ENCODE peak calls at places on chromosomes 16 and 17, in four cellular contexts. One of them, this sample, is unnamed.

GRCh38 chr17:79043191-79043930 is 19.4 kb downstream of the C1QTNF1 start:
- DNase-seq in H1: no peak
- DNase-seq in K562: no peak
- DNase-seq in HepG2: no peak
- DNase-seq in this sample: no peak

GRCh38 chr17:65542595-65542994 is 18.9 kb downstream of the AXIN2 start:
- DNase-seq in HepG2: no peak
- DNase-seq in H1: no peak
- DNase-seq in K562: no peak
- DNase-seq in this sample: no peak

GRCh38 chr16:31474173-31474714 is 2.3 kb downstream of the TGFB1I1 start:
- DNase-seq in H1: no peak
- DNase-seq in HepG2: no peak
- DNase-seq in K562: peak; percentile 44
- DNase-seq in this sample: no peak

GRCh38 chr17:74272731-74273201 is 1.3 kb upstream of the DNAI2 start:
- DNase-seq in H1: no peak
- DNase-seq in K562: no peak
- DNase-seq in HepG2: no peak
- DNase-seq in this sample: no peak

GRCh38 chr17:2695961-2696760 is 15.4 kb downstream of the CLUH start:
- DNase-seq in HepG2: no peak
- DNase-seq in H1: no peak
- DNase-seq in K562: no peak
- DNase-seq in this sample: no peak

GRCh38 chr17:17740627-17741237 is 59.5 kb downstream of the RAI1 start:
- DNase-seq in HepG2: no peak
- DNase-seq in K562: no peak
- DNase-seq in H1: no peak
- DNase-seq in this sample: no peak

GRCh38 chr17:61179316-61179715 is 220.3 kb upstream of the TBX2 start:
- DNase-seq in K562: no peak
- DNase-seq in H1: no peak
- DNase-seq in HepG2: peak; percentile 83
- DNase-seq in this sample: no peak

GRCh38 chr17:47692895-47693666 is 880 bp upstream of the TBKBP1 start:
- DNase-seq in HepG2: no peak
- DNase-seq in H1: no peak
- DNase-seq in K562: no peak
- DNase-seq in this sample: no peak

GRCh38 chr17:64081802-64082799 is 47.8 kb downstream of the ERN1 start:
- DNase-seq in HepG2: peak; percentile 93
- DNase-seq in H1: no peak
- DNase-seq in K562: peak; percentile 39
- DNase-seq in this sample: peak; percentile 72

GRCh38 chr17:40458001-40458791 is 14.9 kb downstream of the IGFBP4 start:
- DNase-seq in H1: no peak
- DNase-seq in HepG2: peak; percentile 52
- DNase-seq in K562: no peak
- DNase-seq in this sample: no peak

GRCh38 chr16:27232061-27232841 is 28.9 kb downstream of the KDM8 start:
- DNase-seq in K562: no peak
- DNase-seq in HepG2: no peak
- DNase-seq in H1: no peak
- DNase-seq in this sample: peak; percentile 66

GRCh38 chr17:16106161-16106891 is 106.7 kb downstream of the TTC19 start:
- DNase-seq in H1: no peak
- DNase-seq in HepG2: peak; percentile 12
- DNase-seq in K562: no peak
- DNase-seq in this sample: no peak

GRCh38 chr17:36936455-36936934 is 780 bp upstream of the LHX1 start:
- DNase-seq in HepG2: no peak
- DNase-seq in K562: peak; percentile 32
- DNase-seq in H1: peak; percentile 95
- DNase-seq in this sample: no peak

GRCh38 chr17:61410555-61411089 is 11.0 kb downstream of the TBX2 start:
- DNase-seq in H1: peak; percentile 91
- DNase-seq in HepG2: no peak
- DNase-seq in K562: no peak
- DNase-seq in this sample: no peak

GRCh38 chr16:47977802-47978201 is 178.0 kb downstream of the ABCC12 start:
- DNase-seq in H1: no peak
- DNase-seq in K562: no peak
- DNase-seq in HepG2: peak; percentile 59
- DNase-seq in this sample: no peak

GRCh38 chr17:39705786-39706348 is 6.0 kb downstream of the ERBB2 start:
- DNase-seq in H1: no peak
- DNase-seq in K562: no peak
- DNase-seq in HepG2: no peak
- DNase-seq in this sample: no peak

GRCh38 chr17:29622337-29623282 is at the start of gene CORO6:
- DNase-seq in K562: peak; percentile 93
- DNase-seq in HepG2: no peak
- DNase-seq in H1: peak; percentile 94
- DNase-seq in this sample: no peak

GRCh38 chr16:54538241-54538640 is 251.7 kb upstream of the IRX3 start:
- DNase-seq in H1: no peak
- DNase-seq in HepG2: no peak
- DNase-seq in K562: no peak
- DNase-seq in this sample: no peak

GRCh38 chr17:41308251-41308917 is 725 bp downstream of the KRTAP16-1 start:
- DNase-seq in K562: no peak
- DNase-seq in H1: no peak
- DNase-seq in HepG2: no peak
- DNase-seq in this sample: peak; percentile 40

GRCh38 chr16:8798174-8798527 is 512 bp downstream of the PMM2 start:
- DNase-seq in HepG2: peak; percentile 43
- DNase-seq in H1: no peak
- DNase-seq in K562: peak; percentile 78
- DNase-seq in this sample: no peak
- TF ChIP-seq SP1 in HepG2: no peak
- TF ChIP-seq SP1 in H1: no peak
- TF ChIP-seq SP1 in K562: no peak
- TF ChIP-seq SP1 in this sample: no peak

DNA sequence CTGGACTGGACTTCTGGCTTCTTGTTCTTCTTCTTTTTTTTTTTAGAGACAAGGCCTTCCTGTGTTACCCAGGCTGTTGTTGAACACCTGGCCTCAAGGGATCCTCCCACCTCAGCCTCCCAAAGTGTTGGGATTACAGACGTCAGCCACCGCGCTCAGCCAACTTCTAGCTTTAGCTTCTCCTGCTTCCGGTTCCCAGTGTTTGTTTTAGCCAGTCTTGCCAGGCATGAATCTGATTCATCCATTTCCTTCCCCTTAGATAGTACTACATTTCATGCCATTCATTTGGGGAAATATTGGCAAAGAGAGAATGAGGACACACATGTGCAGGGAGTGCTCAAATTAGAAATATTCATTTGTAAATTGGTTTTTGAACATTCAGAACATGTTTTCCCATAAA is 12.1 kb upstream of the NDUFAB1 start:
- DNase-seq in HepG2: no peak
- DNase-seq in K562: no peak
- DNase-seq in H1: no peak
- DNase-seq in this sample: no peak
- TF ChIP-seq RFX5 in HepG2: no peak
- TF ChIP-seq RFX5 in K562: no peak
- TF ChIP-seq RFX5 in H1: no peak
- TF ChIP-seq RFX5 in this sample: no peak

GRCh38 chr17:52465407-52465806 is 306.9 kb upstream of the CA10 start:
- DNase-seq in H1: no peak
- DNase-seq in K562: no peak
- DNase-seq in HepG2: no peak
- DNase-seq in this sample: no peak

DNA sequence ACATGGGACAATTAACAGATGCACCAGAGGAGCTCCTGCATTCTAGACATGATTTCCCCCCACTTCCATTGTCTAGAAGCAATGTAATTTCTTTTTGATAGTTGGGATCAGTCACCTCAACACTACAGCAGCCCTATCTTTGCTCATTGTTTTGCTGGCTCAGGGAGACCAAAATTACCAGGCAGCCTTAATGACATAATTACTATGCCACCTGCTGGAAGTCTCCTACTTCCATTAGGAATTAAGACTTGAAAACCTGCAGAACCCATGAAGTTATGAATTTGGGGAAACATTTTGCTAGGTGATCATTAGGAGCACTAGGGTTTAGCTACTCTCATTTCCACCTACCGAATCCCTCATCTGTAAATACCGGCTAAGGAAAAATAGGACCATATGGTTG is 312.0 kb upstream of the CA10 start:
- DNase-seq in HepG2: no peak
- DNase-seq in H1: no peak
- DNase-seq in K562: no peak
- DNase-seq in this sample: no peak
- TF ChIP-seq SP1 in HepG2: no peak
- TF ChIP-seq SP1 in H1: no peak
- TF ChIP-seq SP1 in K562: no peak
- TF ChIP-seq SP1 in this sample: no peak

DNA sequence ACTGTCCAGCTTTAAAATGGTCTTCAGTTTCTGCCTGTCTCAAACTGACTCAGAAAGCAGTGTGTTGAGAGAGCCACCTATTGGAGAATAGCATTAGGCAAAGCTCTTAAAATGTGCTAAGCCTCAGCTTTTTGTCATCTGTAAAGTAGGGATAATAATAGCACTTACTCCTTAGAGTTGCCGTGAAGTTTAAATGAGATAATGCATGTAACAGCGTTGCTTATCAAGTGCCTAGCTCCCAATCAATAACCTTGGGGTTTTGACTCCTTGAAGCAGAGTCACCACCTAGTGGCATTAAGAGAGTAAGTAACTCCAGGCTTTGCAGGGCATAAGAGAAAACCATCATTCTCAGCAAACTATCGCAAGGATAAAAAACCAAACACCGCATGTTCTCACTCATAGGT is 163.3 kb downstream of the HS3ST2 start:
- DNase-seq in K562: no peak
- DNase-seq in H1: peak; percentile 26
- DNase-seq in HepG2: peak; percentile 39
- DNase-seq in this sample: no peak
- TF ChIP-seq RFX5 in K562: no peak
- TF ChIP-seq RFX5 in H1: no peak
- TF ChIP-seq RFX5 in HepG2: no peak
- TF ChIP-seq RFX5 in this sample: no peak

GRCh38 chr17:8894673-8895578 is 27.5 kb upstream of the PIK3R6 start:
- DNase-seq in HepG2: peak; percentile 52
- DNase-seq in H1: peak; percentile 74
- DNase-seq in K562: peak; percentile 65
- DNase-seq in this sample: peak; percentile 65
- TF ChIP-seq SP1 in HepG2: no peak
- TF ChIP-seq SP1 in H1: no peak
- TF ChIP-seq SP1 in K562: no peak
- TF ChIP-seq SP1 in this sample: no peak

GRCh38 chr16:3115561-3115960 is 3.2 kb downstream of the ZNF205 start:
- DNase-seq in HepG2: no peak
- DNase-seq in K562: peak; percentile 29
- DNase-seq in H1: no peak
- DNase-seq in this sample: no peak

GRCh38 chr16:3112881-3113574 is 642 bp downstream of the ZNF205 start:
- DNase-seq in K562: peak; percentile 33
- DNase-seq in H1: no peak
- DNase-seq in HepG2: no peak
- DNase-seq in this sample: no peak

GRCh38 chr16:3112058-3112880 is at the start of gene ZNF205:
- DNase-seq in HepG2: peak; percentile 70
- DNase-seq in K562: peak; percentile 88
- DNase-seq in H1: peak; percentile 92
- DNase-seq in this sample: no peak

GRCh38 chr16:3115011-3115410 is 2.6 kb downstream of the ZNF205 start:
- DNase-seq in K562: no peak
- DNase-seq in H1: no peak
- DNase-seq in HepG2: no peak
- DNase-seq in this sample: no peak

GRCh38 chr16:3113765-3114479 is 1.5 kb downstream of the ZNF205 start:
- DNase-seq in HepG2: no peak
- DNase-seq in H1: no peak
- DNase-seq in K562: peak; percentile 55
- DNase-seq in this sample: no peak
- TF ChIP-seq RFX5 in HepG2: no peak
- TF ChIP-seq RFX5 in H1: no peak
- TF ChIP-seq RFX5 in K562: no peak
- TF ChIP-seq RFX5 in this sample: no peak

DNA sequence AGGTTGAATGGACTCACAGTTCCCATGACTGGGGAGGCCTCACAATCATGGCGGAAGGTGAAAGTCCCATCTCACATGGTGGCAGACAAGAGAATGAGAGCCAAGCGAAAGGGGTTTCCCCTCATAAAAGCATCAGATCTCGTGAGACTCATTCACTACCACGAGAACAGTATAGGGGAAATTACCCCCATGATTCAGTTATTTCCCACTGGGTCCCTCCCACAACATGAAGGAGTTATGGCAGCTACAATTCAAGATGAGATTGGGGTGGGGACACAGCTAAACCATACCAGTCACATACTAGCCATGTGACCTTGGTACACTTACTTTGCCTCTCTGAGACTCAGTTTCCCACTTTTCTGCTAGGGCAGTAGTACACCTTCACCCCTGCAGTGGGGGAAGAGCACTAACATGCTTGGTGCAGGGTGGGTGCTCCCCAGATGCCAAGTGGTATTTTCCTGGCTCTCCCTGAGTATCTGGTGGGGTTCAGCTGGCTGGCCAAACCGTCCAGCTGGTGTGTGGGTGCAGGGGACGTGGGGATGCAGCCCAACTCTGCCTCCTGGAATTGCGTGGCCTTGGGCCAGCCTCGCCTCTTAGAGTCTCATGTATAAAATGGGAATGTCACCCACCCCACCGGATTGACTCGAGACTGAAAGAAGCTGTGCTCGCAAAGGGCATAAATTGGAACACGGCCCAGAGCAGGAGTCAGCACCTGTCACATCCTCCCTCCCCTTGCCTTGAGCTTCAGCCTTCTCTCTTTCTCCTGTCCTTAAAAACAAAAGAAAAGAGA is 364.0 kb downstream of the CPPED1 start:
- DNase-seq in H1: no peak
- DNase-seq in K562: no peak
- DNase-seq in HepG2: no peak
- DNase-seq in this sample: no peak
- TF ChIP-seq SP1 in H1: no peak
- TF ChIP-seq SP1 in K562: no peak
- TF ChIP-seq SP1 in HepG2: no peak
- TF ChIP-seq SP1 in this sample: no peak

DNA sequence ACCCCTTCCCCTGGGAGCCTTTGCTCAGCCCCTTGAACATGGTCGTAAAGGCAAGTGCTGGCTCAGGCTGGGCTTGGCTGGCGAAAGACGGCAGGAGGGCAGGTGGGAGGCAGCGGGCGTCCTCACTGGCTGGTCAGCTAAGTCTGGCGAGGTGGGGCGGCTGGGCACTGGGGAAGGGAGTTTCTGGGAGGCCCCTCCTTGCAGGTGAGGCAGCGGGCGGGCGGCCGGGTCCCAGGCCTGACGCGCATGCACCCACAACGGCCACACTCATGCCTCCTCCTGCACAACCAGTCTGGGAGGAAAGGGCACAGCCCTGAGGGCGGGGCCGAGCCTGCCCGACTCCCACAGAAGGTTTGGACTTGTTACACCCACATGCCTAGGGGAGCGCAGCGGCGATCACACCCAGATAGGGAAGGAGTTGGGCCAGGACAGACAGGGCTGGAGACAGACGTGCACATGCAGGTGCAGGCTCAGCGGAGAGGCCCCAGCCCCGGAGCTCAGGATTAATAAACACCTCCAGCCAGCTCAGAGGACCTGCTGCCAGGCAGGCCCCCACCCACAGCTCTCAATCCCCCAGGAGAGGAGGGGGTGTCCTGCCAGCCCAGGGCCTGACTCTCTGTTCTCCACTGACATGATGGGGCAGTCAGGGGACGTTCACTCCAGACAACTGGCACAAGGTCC is at the start of gene EVPL:
- DNase-seq in HepG2: peak; percentile 79
- DNase-seq in K562: no peak
- DNase-seq in H1: no peak
- DNase-seq in this sample: no peak
- TF ChIP-seq RFX5 in HepG2: no peak
- TF ChIP-seq RFX5 in K562: no peak
- TF ChIP-seq RFX5 in H1: no peak
- TF ChIP-seq RFX5 in this sample: no peak